ENCODE peak calls at places on chromosome 2, in five cellular contexts. T is CD4-positive, alpha-beta T cell; L is psoas muscle; Y is esophagus squamous epithelium; S is testis. H is an unnamed sample.
A peak's percentile ranks its signal among the peaks of the same experiment; 100 is the strongest.

GRCh38 chr2:54773838-54774237 is 50.4 kb downstream of the EML6 start:
- DNase-seq in T (no peak), L (no peak), Y (no peak), S (no peak), H (no peak)

GRCh38 chr2:163132850-163133249 is 294.3 kb upstream of the KCNH7 start:
- DNase-seq in T (no peak), L (no peak), Y (no peak), S (no peak), H (no peak)

GRCh38 chr2:88452151-88452851 is at the start of gene FOXI3:
- DNase-seq in T (no peak), L (no peak), Y (no peak), S (no peak), H (no peak)

GRCh38 chr2:68185541-68186164 is 28.0 kb downstream of the PNO1 start:
- DNase-seq in T (peak; percentile 43), L (peak; percentile 69), Y (no peak), S (peak; percentile 50), H (peak; percentile 16)

GRCh38 chr2:240249423-240250149 is 109.1 kb upstream of the OTOS start:
- DNase-seq in T (no peak), L (peak; percentile 53), Y (no peak), S (no peak), H (no peak)

GRCh38 chr2:112118148-112118547 is 20.0 kb upstream of the FBLN7 start:
- DNase-seq in T (no peak), L (no peak), Y (no peak), S (no peak), H (no peak)

GRCh38 chr2:206158563-206159345 is 490 bp downstream of the NDUFS1 start:
- DNase-seq in T (no peak), L (no peak), Y (no peak), S (no peak), H (no peak)

GRCh38 chr2:29518988-29519925 is 402.1 kb downstream of the ALK start:
- DNase-seq in T (no peak), L (no peak), Y (no peak), S (no peak), H (peak; percentile 35)

GRCh38 chr2:197904446-197904845 is 100.1 kb downstream of the PLCL1 start:
- DNase-seq in T (no peak), L (no peak), Y (no peak), S (no peak), H (no peak)

GRCh38 chr2:241999184-241999583 is 129.7 kb downstream of the RTP5 start:
- DNase-seq in T (no peak), L (no peak), Y (no peak), S (no peak), H (no peak)

GRCh38 chr2:70993689-70993986 is 1.0 kb downstream of the TEX261 start:
- DNase-seq in T (no peak), L (no peak), Y (no peak), S (no peak), H (no peak)

GRCh38 chr2:199747427-199747826 is 103.6 kb downstream of the FTCDNL1 start:
- DNase-seq in T (no peak), L (no peak), Y (no peak), S (no peak), H (no peak)

GRCh38 chr2:241788572-241788971 is 11.9 kb downstream of the GAL3ST2 start:
- DNase-seq in T (no peak), L (no peak), Y (no peak), S (no peak), H (no peak)

GRCh38 chr2:162838141-162838500 is 446 bp downstream of the KCNH7 start:
- DNase-seq in T (no peak), L (no peak), Y (no peak), S (no peak), H (no peak)

DNA sequence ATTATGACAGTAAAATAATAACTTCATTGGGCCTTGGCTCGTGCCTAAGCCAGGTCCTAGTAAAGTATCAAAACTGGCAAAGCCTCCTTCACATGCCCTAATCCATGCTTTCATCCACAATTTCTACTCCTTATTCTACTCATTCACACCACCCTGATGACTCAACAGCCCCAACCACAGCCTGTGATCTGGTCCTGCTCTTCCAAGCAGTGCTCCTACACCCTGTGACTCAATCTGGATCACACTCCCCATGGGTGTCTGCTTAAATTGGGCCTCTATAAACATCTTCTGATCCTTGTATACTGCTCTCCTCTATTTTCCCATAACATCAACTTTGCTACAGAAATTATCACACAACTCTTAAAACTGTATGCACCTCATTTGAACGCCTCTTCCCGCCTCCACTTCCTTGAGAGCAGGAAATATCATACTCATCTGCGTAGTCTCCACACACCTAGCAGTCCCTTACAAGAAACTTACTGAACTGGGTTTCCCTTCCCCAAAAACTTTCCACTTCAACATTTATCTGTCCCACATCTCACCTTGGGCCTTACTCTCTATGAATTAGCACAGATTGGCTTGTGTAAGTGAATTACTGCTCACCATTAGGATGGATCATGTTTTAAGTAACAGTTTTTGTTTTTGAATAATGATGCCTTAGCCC is 15.9 kb downstream of the GTF3C3 start:
- DNase-seq in T (no peak), L (no peak), Y (no peak), S (no peak), H (no peak)
- H3K27ac ChIP-seq in T (no peak overlapping the region), L (no peak overlapping the region), Y (no peak overlapping the region), S (no peak overlapping the region), H (no peak overlapping the region)

GRCh38 chr2:42842418-42842817 is 50.0 kb upstream of the HAAO start:
- DNase-seq in T (no peak), L (no peak), Y (no peak), S (no peak), H (no peak)

GRCh38 chr2:42843611-42844010 is 51.2 kb upstream of the HAAO start:
- DNase-seq in T (no peak), L (no peak), Y (no peak), S (no peak), H (no peak)

GRCh38 chr2:42844366-42844765 is 52.0 kb upstream of the HAAO start:
- DNase-seq in T (no peak), L (no peak), Y (no peak), S (no peak), H (no peak)

GRCh38 chr2:42841344-42841743 is 49.0 kb upstream of the HAAO start:
- DNase-seq in T (no peak), L (no peak), Y (no peak), S (no peak), H (no peak)

GRCh38 chr2:42843131-42843530 is 50.7 kb upstream of the HAAO start:
- DNase-seq in T (no peak), L (no peak), Y (no peak), S (no peak), H (no peak)
- H3K27ac ChIP-seq in T (no peak overlapping the region), L (no peak overlapping the region), Y (no peak overlapping the region), S (no peak overlapping the region), H (no peak overlapping the region)

DNA sequence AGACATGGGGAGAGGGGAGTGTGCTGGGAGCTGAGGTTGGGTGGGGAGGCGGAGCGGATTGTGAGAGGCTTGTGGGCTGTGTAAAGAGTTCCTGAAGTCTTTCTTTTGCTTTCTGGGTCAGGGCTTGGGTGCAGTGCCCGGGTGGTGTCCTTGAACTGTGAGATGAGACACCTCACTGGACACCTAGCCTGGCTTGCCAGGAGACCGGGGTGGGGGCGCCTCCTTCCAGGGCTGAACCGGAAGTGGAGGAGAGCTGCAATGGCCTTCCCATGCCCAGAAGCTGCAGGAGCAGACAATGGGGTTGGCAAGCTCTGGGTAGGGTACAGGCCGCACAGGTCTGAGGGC is 4.3 kb downstream of the TMEM37 start:
- DNase-seq in T (no peak), L (no peak), Y (no peak), S (no peak), H (no peak)
- H3K27ac ChIP-seq in T (no peak overlapping the region), L (no peak overlapping the region), Y (no peak overlapping the region), S (no peak overlapping the region), H (no peak overlapping the region)

GRCh38 chr2:42906115-42906556 is 113.8 kb upstream of the HAAO start:
- DNase-seq in T (no peak), L (no peak), Y (no peak), S (no peak), H (no peak)
- H3K27ac ChIP-seq in T (no peak overlapping the region), L (peak overlapping the region; percentile 71), Y (peak overlapping the region; percentile 48), S (peak overlapping the region; percentile 77), H (peak overlapping the region; percentile 71)

GRCh38 chr2:20183373-20183772 is 41.6 kb downstream of the SDC1 start:
- DNase-seq in T (no peak), L (no peak), Y (no peak), S (no peak), H (no peak)
- H3K27ac ChIP-seq in T (no peak overlapping the region), L (no peak overlapping the region), Y (peak overlapping the region; percentile 89), S (no peak overlapping the region), H (no peak overlapping the region)